ENCODE peak calls at places on chromosomes 12 and 14, in six cellular contexts. W is NCI-H1436, F is AG10803, H is cardiac fibroblast, A is nephron progenitor cell, P is AG09309. Y is an unnamed sample.

GRCh38 chr12:63843613-63844390 is 698 bp upstream of the SRGAP1 start:
- DNase-seq in W (peak), F (peak), H (peak), A (peak), P (peak), Y (peak)

GRCh38 chr14:37172024-37172869 is at the start of gene SLC25A21:
- DNase-seq in W (peak), F (peak), H (peak), A (peak), P (peak), Y (peak)

GRCh38 chr12:104423273-104423672 is 33.5 kb upstream of the CHST11 start:
- DNase-seq in W (no peak), F (no peak), H (no peak), A (no peak), P (no peak), Y (no peak)

GRCh38 chr12:109878247-109878625 is 2.1 kb downstream of the GLTP start:
- DNase-seq in W (no peak), F (no peak), H (no peak), A (no peak), P (no peak), Y (no peak)

GRCh38 chr14:90383731-90384542 is 12.9 kb upstream of the CALM1 start:
- DNase-seq in W (peak), F (peak), H (peak), A (peak), P (no peak), Y (no peak)

GRCh38 chr14:73368621-73369020 is 89.7 kb downstream of the NUMB start:
- DNase-seq in W (no peak), F (peak), H (peak), A (no peak), P (no peak), Y (no peak)

GRCh38 chr12:119668315-119668651 is 350 bp downstream of the PRKAB1 start:
- DNase-seq in W (no peak), F (peak), H (peak), A (no peak), P (no peak), Y (no peak)

GRCh38 chr12:114697741-114698565 is 14.0 kb upstream of the TBX3 start:
- DNase-seq in W (peak), F (peak), H (peak), A (no peak), P (no peak), Y (no peak)

GRCh38 chr12:99455350-99456037 is 192.1 kb upstream of the GARIN6 start:
- DNase-seq in W (no peak), F (peak), H (no peak), A (no peak), P (peak), Y (no peak)

GRCh38 chr14:105061428-105062047 is 3.7 kb downstream of the GPR132 start:
- DNase-seq in W (no peak), F (no peak), H (no peak), A (no peak), P (no peak), Y (no peak)

GRCh38 chr14:76715102-76715926 is 46.0 kb upstream of the VASH1 start:
- DNase-seq in W (peak), F (peak), H (peak), A (no peak), P (no peak), Y (no peak)

GRCh38 chr12:6154730-6155459 is 30.4 kb upstream of the VWF start:
- DNase-seq in W (no peak), F (no peak), H (no peak), A (no peak), P (no peak), Y (no peak)

GRCh38 chr14:69636051-69636639 is 24.7 kb downstream of the SUSD6 start:
- DNase-seq in W (peak), F (no peak), H (no peak), A (no peak), P (no peak), Y (no peak)

GRCh38 chr12:85955127-85955526 is 81.0 kb downstream of the NTS start:
- DNase-seq in W (no peak), F (no peak), H (peak), A (no peak), P (no peak), Y (no peak)

GRCh38 chr12:5546616-5547015 is 114.7 kb downstream of the NTF3 start:
- DNase-seq in W (no peak), F (peak), H (no peak), A (no peak), P (peak), Y (no peak)

GRCh38 chr14:31068235-31068634 is 42.1 kb upstream of the STRN3 start:
- DNase-seq in W (no peak), F (peak), H (no peak), A (no peak), P (no peak), Y (no peak)

GRCh38 chr14:92692822-92693226 is 55.6 kb downstream of the LGMN start:
- DNase-seq in W (peak), F (no peak), H (no peak), A (no peak), P (no peak), Y (no peak)

GRCh38 chr12:1544991-1545700 is 49.2 kb downstream of the FBXL14 start:
- DNase-seq in W (no peak), F (peak), H (peak), A (no peak), P (no peak), Y (no peak)

GRCh38 chr12:106021516-106021915 is 117.2 kb downstream of the NUAK1 start:
- DNase-seq in W (no peak), F (no peak), H (no peak), A (no peak), P (no peak), Y (no peak)

GRCh38 chr14:37403656-37404055 is 191.4 kb downstream of the FOXA1 start:
- DNase-seq in W (no peak), F (no peak), H (no peak), A (no peak), P (no peak), Y (no peak)